ENCODE peak calls at places on chromosome 20, in eight cellular contexts. One of them, this sample, is unnamed.

GRCh38 chr20:20130399-20130798 is 78.1 kb downstream of the CFAP61 start:
- DNase-seq in psoas muscle: no peak
- DNase-seq in CD8-positive, alpha-beta memory T cell: no peak
- DNase-seq in HepG2: peak
- DNase-seq in suprapubic skin: no peak
- DNase-seq in hepatocyte: no peak
- DNase-seq in RWPE1: no peak
- DNase-seq in brain microvascular endothelial cell: peak
- DNase-seq in this sample: no peak

GRCh38 chr20:50577175-50578018 is 67.2 kb downstream of the PTPN1 start:
- DNase-seq in psoas muscle: peak
- DNase-seq in CD8-positive, alpha-beta memory T cell: no peak
- DNase-seq in HepG2: no peak
- DNase-seq in suprapubic skin: no peak
- DNase-seq in hepatocyte: no peak
- DNase-seq in RWPE1: no peak
- DNase-seq in brain microvascular endothelial cell: no peak
- DNase-seq in this sample: no peak

GRCh38 chr20:47810116-47810672 is 24.9 kb upstream of the SULF2 start:
- DNase-seq in psoas muscle: no peak
- DNase-seq in CD8-positive, alpha-beta memory T cell: no peak
- DNase-seq in HepG2: no peak
- DNase-seq in suprapubic skin: no peak
- DNase-seq in hepatocyte: no peak
- DNase-seq in RWPE1: no peak
- DNase-seq in brain microvascular endothelial cell: no peak
- DNase-seq in this sample: no peak

GRCh38 chr20:46712056-46712636 is 2.7 kb downstream of the SLC2A10 start:
- DNase-seq in psoas muscle: no peak
- DNase-seq in CD8-positive, alpha-beta memory T cell: no peak
- DNase-seq in HepG2: no peak
- DNase-seq in suprapubic skin: no peak
- DNase-seq in hepatocyte: no peak
- DNase-seq in RWPE1: no peak
- DNase-seq in brain microvascular endothelial cell: no peak
- DNase-seq in this sample: no peak

GRCh38 chr20:14332796-14333345 is 4.5 kb downstream of the FLRT3 start:
- DNase-seq in psoas muscle: no peak
- DNase-seq in CD8-positive, alpha-beta memory T cell: no peak
- DNase-seq in HepG2: no peak
- DNase-seq in suprapubic skin: no peak
- DNase-seq in hepatocyte: peak
- DNase-seq in RWPE1: no peak
- DNase-seq in brain microvascular endothelial cell: no peak
- DNase-seq in this sample: no peak

GRCh38 chr20:5885866-5886265 is 64.5 kb downstream of the TRMT6 start:
- DNase-seq in psoas muscle: no peak
- DNase-seq in CD8-positive, alpha-beta memory T cell: no peak
- DNase-seq in HepG2: no peak
- DNase-seq in suprapubic skin: no peak
- DNase-seq in hepatocyte: no peak
- DNase-seq in RWPE1: no peak
- DNase-seq in brain microvascular endothelial cell: no peak
- DNase-seq in this sample: no peak

GRCh38 chr20:8656335-8656734 is 412.6 kb upstream of the PLCB4 start:
- DNase-seq in psoas muscle: no peak
- DNase-seq in CD8-positive, alpha-beta memory T cell: no peak
- DNase-seq in HepG2: peak
- DNase-seq in suprapubic skin: no peak
- DNase-seq in hepatocyte: no peak
- DNase-seq in RWPE1: no peak
- DNase-seq in brain microvascular endothelial cell: peak
- DNase-seq in this sample: no peak

GRCh38 chr20:8505817-8506216 is 373.8 kb downstream of the PLCB1 start:
- DNase-seq in psoas muscle: no peak
- DNase-seq in CD8-positive, alpha-beta memory T cell: no peak
- DNase-seq in HepG2: no peak
- DNase-seq in suprapubic skin: no peak
- DNase-seq in hepatocyte: no peak
- DNase-seq in RWPE1: no peak
- DNase-seq in brain microvascular endothelial cell: no peak
- DNase-seq in this sample: no peak

GRCh38 chr20:37360515-37361115 is 14.7 kb downstream of the SRC start:
- DNase-seq in psoas muscle: no peak
- DNase-seq in CD8-positive, alpha-beta memory T cell: no peak
- DNase-seq in HepG2: no peak
- DNase-seq in suprapubic skin: peak
- DNase-seq in hepatocyte: no peak
- DNase-seq in RWPE1: no peak
- DNase-seq in brain microvascular endothelial cell: no peak
- DNase-seq in this sample: no peak

GRCh38 chr20:3406481-3407425 is 716 bp downstream of the DNAAF9 start:
- DNase-seq in psoas muscle: no peak
- DNase-seq in CD8-positive, alpha-beta memory T cell: peak
- DNase-seq in HepG2: peak
- DNase-seq in suprapubic skin: peak
- DNase-seq in hepatocyte: peak
- DNase-seq in RWPE1: peak
- DNase-seq in brain microvascular endothelial cell: peak
- DNase-seq in this sample: no peak

GRCh38 chr20:4949833-4950178 is 51.5 kb downstream of the SLC23A2 start:
- DNase-seq in psoas muscle: no peak
- DNase-seq in CD8-positive, alpha-beta memory T cell: no peak
- DNase-seq in HepG2: peak
- DNase-seq in suprapubic skin: no peak
- DNase-seq in hepatocyte: peak
- DNase-seq in RWPE1: peak
- DNase-seq in brain microvascular endothelial cell: no peak
- DNase-seq in this sample: no peak

GRCh38 chr20:19901226-19901625 is 115.9 kb upstream of the NAA20 start:
- DNase-seq in psoas muscle: no peak
- DNase-seq in CD8-positive, alpha-beta memory T cell: no peak
- DNase-seq in HepG2: no peak
- DNase-seq in suprapubic skin: no peak
- DNase-seq in hepatocyte: no peak
- DNase-seq in RWPE1: no peak
- DNase-seq in brain microvascular endothelial cell: no peak
- DNase-seq in this sample: no peak

GRCh38 chr20:52103911-52104545 is 87.6 kb downstream of the ZFP64 start:
- DNase-seq in psoas muscle: no peak
- DNase-seq in CD8-positive, alpha-beta memory T cell: no peak
- DNase-seq in HepG2: no peak
- DNase-seq in suprapubic skin: no peak
- DNase-seq in hepatocyte: no peak
- DNase-seq in RWPE1: peak
- DNase-seq in brain microvascular endothelial cell: peak
- DNase-seq in this sample: peak

GRCh38 chr20:45251884-45252571 is 2.3 kb downstream of the SLPI start:
- DNase-seq in psoas muscle: no peak
- DNase-seq in CD8-positive, alpha-beta memory T cell: no peak
- DNase-seq in HepG2: no peak
- DNase-seq in suprapubic skin: no peak
- DNase-seq in hepatocyte: no peak
- DNase-seq in RWPE1: no peak
- DNase-seq in brain microvascular endothelial cell: no peak
- DNase-seq in this sample: no peak

GRCh38 chr20:45257711-45258110 is 3.3 kb upstream of the SLPI start:
- DNase-seq in psoas muscle: no peak
- DNase-seq in CD8-positive, alpha-beta memory T cell: no peak
- DNase-seq in HepG2: no peak
- DNase-seq in suprapubic skin: no peak
- DNase-seq in hepatocyte: no peak
- DNase-seq in RWPE1: no peak
- DNase-seq in brain microvascular endothelial cell: no peak
- DNase-seq in this sample: no peak

GRCh38 chr20:45257161-45257560 is 2.8 kb upstream of the SLPI start:
- DNase-seq in psoas muscle: no peak
- DNase-seq in CD8-positive, alpha-beta memory T cell: no peak
- DNase-seq in HepG2: no peak
- DNase-seq in suprapubic skin: no peak
- DNase-seq in hepatocyte: no peak
- DNase-seq in RWPE1: no peak
- DNase-seq in brain microvascular endothelial cell: no peak
- DNase-seq in this sample: no peak

GRCh38 chr20:45254867-45255266 is 503 bp upstream of the SLPI start:
- DNase-seq in psoas muscle: no peak
- DNase-seq in CD8-positive, alpha-beta memory T cell: no peak
- DNase-seq in HepG2: peak
- DNase-seq in suprapubic skin: no peak
- DNase-seq in hepatocyte: peak
- DNase-seq in RWPE1: peak
- DNase-seq in brain microvascular endothelial cell: no peak
- DNase-seq in this sample: no peak

GRCh38 chr20:45253260-45253659 is 1.1 kb downstream of the SLPI start:
- DNase-seq in psoas muscle: peak
- DNase-seq in CD8-positive, alpha-beta memory T cell: no peak
- DNase-seq in HepG2: no peak
- DNase-seq in suprapubic skin: no peak
- DNase-seq in hepatocyte: no peak
- DNase-seq in RWPE1: peak
- DNase-seq in brain microvascular endothelial cell: no peak
- DNase-seq in this sample: no peak
- H3K27ac ChIP-seq in psoas muscle: no peak
- H3K27ac ChIP-seq in CD8-positive, alpha-beta memory T cell: no peak
- H3K27ac ChIP-seq in HepG2: no peak
- H3K27ac ChIP-seq in suprapubic skin: peak
- H3K27ac ChIP-seq in hepatocyte: no peak
- H3K27ac ChIP-seq in RWPE1: peak
- H3K27ac ChIP-seq in brain microvascular endothelial cell: no peak
- H3K27ac ChIP-seq in this sample: no peak

DNA sequence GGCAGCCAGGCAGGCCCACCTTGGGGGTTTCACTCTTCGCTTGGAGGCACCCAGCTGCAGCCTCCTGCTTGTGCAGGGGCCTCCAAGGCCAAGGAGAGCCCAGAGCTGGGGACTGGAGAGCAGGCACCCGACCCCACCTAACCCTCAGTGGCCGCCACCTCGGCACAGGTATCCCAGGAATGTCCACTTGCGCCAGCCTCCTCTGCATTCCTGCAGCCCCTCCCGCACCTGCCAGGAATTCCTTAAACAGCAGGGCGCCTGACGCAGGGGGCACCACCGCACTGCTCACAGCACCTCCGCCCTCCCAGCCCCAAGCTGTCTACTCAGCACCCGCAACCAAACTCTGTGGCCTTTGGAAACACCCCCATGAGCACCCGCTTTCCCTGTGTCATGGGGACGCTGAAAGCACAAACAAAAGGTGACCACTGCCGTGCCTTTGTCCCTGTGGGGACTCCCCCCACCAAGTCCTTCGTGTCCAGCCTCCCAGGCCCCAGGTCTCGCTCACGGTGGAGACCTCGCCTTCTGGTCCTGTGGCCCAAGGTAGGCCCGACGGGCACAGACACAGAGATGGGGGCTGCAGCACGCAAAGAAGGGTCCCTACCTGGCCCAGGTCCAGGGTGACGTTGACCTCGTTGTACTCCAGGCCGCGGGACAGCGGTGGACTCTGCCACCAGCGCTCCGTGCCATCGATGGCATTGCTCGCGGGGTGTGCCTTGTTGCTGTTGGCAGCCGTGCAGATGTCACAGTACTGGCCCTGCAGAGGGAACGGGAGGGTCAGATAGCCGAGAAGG is 5.1 kb downstream of the LAMA5 start:
- DNase-seq in psoas muscle: peak
- DNase-seq in CD8-positive, alpha-beta memory T cell: no peak
- DNase-seq in HepG2: peak
- DNase-seq in suprapubic skin: no peak
- DNase-seq in hepatocyte: peak
- DNase-seq in RWPE1: peak
- DNase-seq in brain microvascular endothelial cell: no peak
- DNase-seq in this sample: no peak
- H3K27ac ChIP-seq in psoas muscle: peak
- H3K27ac ChIP-seq in CD8-positive, alpha-beta memory T cell: no peak
- H3K27ac ChIP-seq in HepG2: peak
- H3K27ac ChIP-seq in suprapubic skin: peak
- H3K27ac ChIP-seq in hepatocyte: peak
- H3K27ac ChIP-seq in RWPE1: peak
- H3K27ac ChIP-seq in brain microvascular endothelial cell: no peak
- H3K27ac ChIP-seq in this sample: no peak

GRCh38 chr20:64207641-64208590 is 43.7 kb downstream of the MYT1 start:
- DNase-seq in psoas muscle: no peak
- DNase-seq in CD8-positive, alpha-beta memory T cell: no peak
- DNase-seq in HepG2: no peak
- DNase-seq in suprapubic skin: no peak
- DNase-seq in hepatocyte: no peak
- DNase-seq in RWPE1: no peak
- DNase-seq in brain microvascular endothelial cell: no peak
- DNase-seq in this sample: no peak
- H3K27ac ChIP-seq in psoas muscle: no peak
- H3K27ac ChIP-seq in CD8-positive, alpha-beta memory T cell: no peak
- H3K27ac ChIP-seq in HepG2: no peak
- H3K27ac ChIP-seq in suprapubic skin: no peak
- H3K27ac ChIP-seq in hepatocyte: no peak
- H3K27ac ChIP-seq in RWPE1: no peak
- H3K27ac ChIP-seq in brain microvascular endothelial cell: no peak
- H3K27ac ChIP-seq in this sample: no peak

GRCh38 chr20:10306440-10307358 is 88.1 kb downstream of the SNAP25 start:
- DNase-seq in psoas muscle: no peak
- DNase-seq in CD8-positive, alpha-beta memory T cell: peak
- DNase-seq in HepG2: no peak
- DNase-seq in suprapubic skin: no peak
- DNase-seq in hepatocyte: no peak
- DNase-seq in RWPE1: peak
- DNase-seq in brain microvascular endothelial cell: peak
- DNase-seq in this sample: no peak

GRCh38 chr20:10308652-10309051 is 90.0 kb downstream of the SNAP25 start:
- DNase-seq in psoas muscle: no peak
- DNase-seq in CD8-positive, alpha-beta memory T cell: no peak
- DNase-seq in HepG2: no peak
- DNase-seq in suprapubic skin: no peak
- DNase-seq in hepatocyte: no peak
- DNase-seq in RWPE1: no peak
- DNase-seq in brain microvascular endothelial cell: no peak
- DNase-seq in this sample: no peak

GRCh38 chr20:10307359-10307735 is 88.7 kb downstream of the SNAP25 start:
- DNase-seq in psoas muscle: no peak
- DNase-seq in CD8-positive, alpha-beta memory T cell: no peak
- DNase-seq in HepG2: no peak
- DNase-seq in suprapubic skin: no peak
- DNase-seq in hepatocyte: no peak
- DNase-seq in RWPE1: no peak
- DNase-seq in brain microvascular endothelial cell: no peak
- DNase-seq in this sample: no peak

GRCh38 chr20:10312111-10312510 is 93.5 kb downstream of the SNAP25 start:
- DNase-seq in psoas muscle: no peak
- DNase-seq in CD8-positive, alpha-beta memory T cell: no peak
- DNase-seq in HepG2: no peak
- DNase-seq in suprapubic skin: no peak
- DNase-seq in hepatocyte: no peak
- DNase-seq in RWPE1: no peak
- DNase-seq in brain microvascular endothelial cell: no peak
- DNase-seq in this sample: no peak

DNA sequence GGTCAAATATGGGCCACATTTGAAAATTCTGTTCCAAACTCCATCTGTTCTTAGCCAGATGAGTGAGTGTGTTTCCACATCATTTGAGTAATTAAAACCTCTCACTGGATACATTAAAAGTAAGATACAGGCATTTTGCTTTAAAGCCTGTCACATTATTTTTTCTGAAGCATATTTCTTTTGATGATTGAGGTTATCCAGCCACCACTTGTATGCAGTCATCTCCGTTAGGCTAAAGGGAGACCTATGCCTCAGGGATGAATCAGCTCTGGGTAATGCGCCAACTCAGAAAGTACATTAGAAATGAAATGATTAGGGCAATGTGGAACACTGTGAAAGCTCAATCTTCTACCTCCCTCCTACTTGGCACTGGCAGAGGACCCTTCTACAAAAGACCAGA is 90.7 kb downstream of the SNAP25 start:
- DNase-seq in psoas muscle: no peak
- DNase-seq in CD8-positive, alpha-beta memory T cell: no peak
- DNase-seq in HepG2: no peak
- DNase-seq in suprapubic skin: no peak
- DNase-seq in hepatocyte: no peak
- DNase-seq in RWPE1: peak
- DNase-seq in brain microvascular endothelial cell: peak
- DNase-seq in this sample: no peak
- H3K27ac ChIP-seq in psoas muscle: no peak
- H3K27ac ChIP-seq in CD8-positive, alpha-beta memory T cell: no peak
- H3K27ac ChIP-seq in HepG2: no peak
- H3K27ac ChIP-seq in suprapubic skin: no peak
- H3K27ac ChIP-seq in hepatocyte: no peak
- H3K27ac ChIP-seq in RWPE1: no peak
- H3K27ac ChIP-seq in brain microvascular endothelial cell: peak
- H3K27ac ChIP-seq in this sample: no peak